ENCODE peak calls at places on chromosomes 12 and 14, in nine cellular contexts. F is brain microvascular endothelial cell, Z is heart left ventricle, H is AG20443, N is iris pigment epithelial cell, P is GM20000, L is hypothalamus, A is neural crest cell, T is HCT116. K is an unnamed sample.
A peak's percentile ranks its signal among the peaks of the same experiment; 100 is the strongest.

GRCh38 chr12:104565606-104566243 is 109.0 kb downstream of the CHST11 start:
- DNase-seq in Z (no peak), N (peak; percentile 58), T (no peak), F (no peak), H (peak; percentile 72), P (no peak), A (no peak), L (no peak), K (no peak)

GRCh38 chr12:58233886-58234285 is 292.5 kb downstream of the ATP23 start:
- DNase-seq in H (no peak), A (no peak), N (no peak), L (no peak), F (no peak), T (no peak), Z (no peak), P (no peak), K (no peak)

GRCh38 chr12:90510948-90511347 is 444.0 kb downstream of the CCER1 start:
- DNase-seq in L (no peak), A (no peak), P (no peak), T (no peak), H (no peak), F (peak; percentile 5), Z (no peak), N (peak; percentile 60), K (no peak)

GRCh38 chr12:27284751-27285150 is 40.7 kb downstream of the STK38L start:
- DNase-seq in P (peak; percentile 56), T (no peak), L (no peak), H (peak; percentile 65), Z (no peak), F (peak; percentile 84), N (peak; percentile 77), A (no peak), K (no peak)

GRCh38 chr12:97960741-97961608 is 498.4 kb downstream of the RMST start:
- DNase-seq in L (no peak), Z (no peak), H (peak; percentile 40), A (peak; percentile 53), F (no peak), T (peak; percentile 8), N (peak; percentile 4), P (peak; percentile 35), K (no peak)

GRCh38 chr12:24047345-24047744 is 97.9 kb upstream of the SOX5 start:
- DNase-seq in P (no peak), T (no peak), A (no peak), L (no peak), N (peak; percentile 39), Z (no peak), H (no peak), F (no peak), K (no peak)

GRCh38 chr12:1590083-1590979 is 4.0 kb downstream of the FBXL14 start:
- DNase-seq in A (peak; percentile 57), P (no peak), F (no peak), H (peak; percentile 62), L (peak; percentile 43), N (peak; percentile 56), T (no peak), Z (no peak), K (no peak)

GRCh38 chr12:125346361-125346760 is 281.1 kb downstream of the AACS start:
- DNase-seq in Z (no peak), T (no peak), N (no peak), F (no peak), H (no peak), L (peak; percentile 8), A (no peak), P (no peak), K (no peak)

GRCh38 chr12:65505321-65506121 is 227.0 kb downstream of the MSRB3 start:
- DNase-seq in A (no peak), N (no peak), P (no peak), F (no peak), L (no peak), T (no peak), H (no peak), Z (no peak), K (no peak)

GRCh38 chr14:101082436-101083384 is 179.2 kb upstream of the RTL1 start:
- DNase-seq in A (no peak), T (no peak), F (no peak), P (no peak), H (peak; percentile 4), L (no peak), N (no peak), Z (no peak), K (no peak)

GRCh38 chr14:86510503-86510902 is 980.6 kb downstream of the FLRT2 start:
- DNase-seq in P (no peak), L (no peak), A (no peak), N (no peak), T (no peak), F (no peak), Z (no peak), H (no peak), K (no peak)

GRCh38 chr12:19230299-19230866 is 100.8 kb downstream of the PLEKHA5 start:
- DNase-seq in Z (no peak), L (no peak), A (no peak), N (no peak), T (no peak), F (no peak), P (no peak), H (no peak), K (no peak)

GRCh38 chr12:30286345-30286926 is 409.2 kb downstream of the IPO8 start:
- DNase-seq in N (peak; percentile 53), L (no peak), H (no peak), F (peak; percentile 60), A (no peak), T (peak; percentile 22), Z (no peak), P (peak; percentile 10), K (no peak)

GRCh38 chr12:92370828-92371227 is 225.2 kb upstream of the BTG1 start:
- DNase-seq in P (peak; percentile 12), F (no peak), T (no peak), L (no peak), Z (no peak), A (no peak), H (no peak), N (no peak), K (no peak)

GRCh38 chr12:108236366-108236765 is 102.7 kb downstream of the CMKLR1 start:
- DNase-seq in Z (no peak), H (no peak), N (no peak), A (no peak), F (no peak), L (no peak), T (no peak), P (no peak), K (peak; percentile 1)

GRCh38 chr14:50961606-50962259 is 17.4 kb upstream of the PYGL start:
- DNase-seq in F (peak; percentile 86), A (no peak), N (peak; percentile 91), T (no peak), H (peak; percentile 18), L (no peak), P (no peak), Z (no peak), K (no peak)

GRCh38 chr14:36477266-36477665 is 42.8 kb downstream of the NKX2-1 start:
- DNase-seq in F (no peak), P (no peak), A (no peak), H (no peak), T (no peak), Z (no peak), N (no peak), L (no peak), K (no peak)

GRCh38 chr14:53285806-53286205 is 132.7 kb upstream of the DDHD1 start:
- DNase-seq in L (no peak), F (no peak), P (no peak), N (no peak), T (no peak), H (no peak), A (no peak), Z (no peak), K (no peak)

GRCh38 chr14:78508023-78508422 is 337.9 kb downstream of the NRXN3 start:
- DNase-seq in N (no peak), A (no peak), L (no peak), H (no peak), F (no peak), P (no peak), Z (no peak), T (no peak), K (no peak)

GRCh38 chr14:34682787-34683321 is 31.5 kb downstream of the CFL2 start:
- DNase-seq in P (peak; percentile 52), L (no peak), T (no peak), F (peak; percentile 16), Z (no peak), N (peak; percentile 53), A (no peak), H (peak; percentile 26), K (no peak)

GRCh38 chr12:92757599-92758121 is 54.9 kb downstream of the PLEKHG7 start:
- DNase-seq in N (no peak), A (no peak), L (no peak), T (no peak), P (no peak), F (no peak), Z (no peak), H (no peak), K (no peak)

GRCh38 chr12:1456885-1457284 is 137.5 kb downstream of the FBXL14 start:
- DNase-seq in Z (no peak), F (no peak), L (no peak), N (no peak), T (no peak), P (no peak), H (no peak), A (no peak), K (no peak)

GRCh38 chr12:102917026-102917787 is at the start of gene PAH:
- DNase-seq in T (no peak), A (no peak), P (peak; percentile 22), N (no peak), Z (no peak), H (no peak), L (no peak), F (no peak), K (no peak)

GRCh38 chr12:124764870-124765570 is 98.6 kb downstream of the SCARB1 start:
- DNase-seq in L (no peak), N (peak; percentile 94), Z (no peak), P (no peak), H (peak; percentile 83), F (peak; percentile 55), T (no peak), A (no peak), K (no peak)

GRCh38 chr12:13539051-13539450 is 342.5 kb downstream of the EMP1 start:
- DNase-seq in P (no peak), N (no peak), T (no peak), Z (no peak), H (no peak), L (no peak), F (no peak), A (no peak), K (no peak)

GRCh38 chr12:132399092-132400010 is 70.0 kb upstream of the GALNT9 start:
- DNase-seq in F (no peak), L (no peak), P (no peak), H (no peak), Z (peak; percentile 18), A (no peak), N (no peak), T (no peak), K (no peak)

GRCh38 chr12:43988838-43989560 is 153.1 kb downstream of the TMEM117 start:
- DNase-seq in T (no peak), Z (no peak), L (no peak), P (peak; percentile 25), H (no peak), F (no peak), N (peak; percentile 35), A (no peak), K (no peak)

GRCh38 chr14:68210729-68211299 is 391.2 kb downstream of the RAD51B start:
- DNase-seq in T (no peak), Z (peak; percentile 31), N (peak; percentile 99), F (peak; percentile 94), A (no peak), H (peak; percentile 73), P (peak; percentile 76), L (no peak), K (peak; percentile 29)

GRCh38 chr12:17592472-17592871 is 497.5 kb downstream of the RERGL start:
- DNase-seq in N (no peak), Z (no peak), P (no peak), T (no peak), L (no peak), A (no peak), F (no peak), H (no peak), K (no peak)

K was measured in lower leg skin.